ENCODE peak calls at places on chromosomes 4 and X, in nine cellular contexts. X, V, Z, F, O, Q, W, M and H are unnamed samples.

GRCh38 chr4:155509619-155510018 is 132.9 kb upstream of the MAP9 start:
- DNase-seq in X (no peak), V (no peak), Z (no peak), F (no peak), O (no peak), Q (no peak), W (no peak), M (no peak), H (no peak)

GRCh38 chr4:38503689-38504395 is 160.2 kb upstream of the KLF3 start:
- DNase-seq in X (no peak), V (peak; percentile 47), Z (no peak), F (no peak), O (no peak), Q (no peak), W (no peak), M (no peak), H (no peak)

GRCh38 chr4:146061610-146062324 is 113.8 kb upstream of the LSM6 start:
- DNase-seq in X (no peak), V (no peak), Z (no peak), F (no peak), O (no peak), Q (no peak), W (no peak), M (no peak), H (no peak)

GRCh38 chr4:14596437-14596836 is 405.8 kb upstream of the CPEB2 start:
- DNase-seq in X (no peak), V (no peak), Z (no peak), F (no peak), O (no peak), Q (no peak), W (no peak), M (no peak), H (no peak)

GRCh38 chrX:112851806-112852205 is 11.2 kb upstream of the AMOT start:
- DNase-seq in X (no peak), V (no peak), Z (no peak), F (no peak), O (no peak), Q (no peak), W (no peak), M (no peak), H (peak; percentile 13)

GRCh38 chr4:107951551-107951950 is 20.2 kb downstream of the CYP2U1 start:
- DNase-seq in X (no peak), V (no peak), Z (no peak), F (no peak), O (no peak), Q (no peak), W (no peak), M (no peak), H (no peak)

GRCh38 chrX:14051416-14051815 is 21.7 kb upstream of the GEMIN8 start:
- DNase-seq in X (no peak), V (no peak), Z (no peak), F (no peak), O (no peak), Q (peak; percentile 41), W (no peak), M (no peak), H (peak; percentile 13)

GRCh38 chr4:89110541-89110985 is 770 bp upstream of the TIGD2 start:
- DNase-seq in X (no peak), V (no peak), Z (peak; percentile 8), F (no peak), O (peak; percentile 59), Q (no peak), W (peak; percentile 37), M (no peak), H (peak; percentile 89)

GRCh38 chr4:78312989-78313753 is 238.4 kb upstream of the ANXA3 start:
- DNase-seq in X (no peak), V (no peak), Z (no peak), F (no peak), O (no peak), Q (no peak), W (no peak), M (no peak), H (no peak)

GRCh38 chr4:63218837-63219236 is 1190.4 kb downstream of the TECRL start:
- DNase-seq in X (no peak), V (no peak), Z (no peak), F (no peak), O (no peak), Q (no peak), W (no peak), M (no peak), H (no peak)

GRCh38 chrX:16843208-16843909 is 26.8 kb downstream of the RBBP7 start:
- DNase-seq in X (no peak), V (no peak), Z (no peak), F (no peak), O (no peak), Q (no peak), W (no peak), M (no peak), H (no peak)

GRCh38 chrX:108105473-108105872 is 13.9 kb downstream of the ATG4A start:
- DNase-seq in X (no peak), V (no peak), Z (no peak), F (no peak), O (no peak), Q (no peak), W (no peak), M (no peak), H (no peak)

GRCh38 chr4:172826866-172827265 is 341.7 kb upstream of the GALNT7 start:
- DNase-seq in X (no peak), V (no peak), Z (no peak), F (no peak), O (no peak), Q (no peak), W (no peak), M (no peak), H (peak; percentile 6)

GRCh38 chr4:20430555-20430954 is 178.8 kb downstream of the SLIT2 start:
- DNase-seq in X (no peak), V (no peak), Z (no peak), F (no peak), O (no peak), Q (no peak), W (no peak), M (no peak), H (no peak)

GRCh38 chrX:102516314-102516936 is at the start of gene TMSB15A:
- DNase-seq in X (no peak), V (peak; percentile 26), Z (peak; percentile 77), F (peak; percentile 38), O (peak; percentile 84), Q (peak; percentile 33), W (peak; percentile 8), M (peak; percentile 55), H (peak; percentile 92)

GRCh38 chrX:49171752-49172279 is at the start of gene PLP2:
- DNase-seq in X (peak; percentile 4), V (peak; percentile 42), Z (no peak), F (peak; percentile 26), O (peak; percentile 30), Q (peak; percentile 66), W (no peak), M (peak; percentile 75), H (peak; percentile 60)

GRCh38 chr4:181970356-181970755 is 272.8 kb upstream of the TENM3 start:
- DNase-seq in X (no peak), V (no peak), Z (no peak), F (no peak), O (no peak), Q (no peak), W (no peak), M (no peak), H (no peak)

GRCh38 chr4:158810487-158811215 is 41.8 kb downstream of the FNIP2 start:
- DNase-seq in X (no peak), V (no peak), Z (no peak), F (no peak), O (no peak), Q (peak; percentile 36), W (no peak), M (no peak), H (no peak)

GRCh38 chr4:90546114-90546513 is 418.9 kb downstream of the CCSER1 start:
- DNase-seq in X (no peak), V (no peak), Z (no peak), F (no peak), O (no peak), Q (no peak), W (no peak), M (no peak), H (peak; percentile 11)